ENCODE peak calls at places on chromosomes 4 and X, in five cellular contexts. T is OCI-LY7, K is epithelial cell of esophagus, S is DND-41, P is A549. A is an unnamed sample.

GRCh38 chr4:122065149-122065548 is 87.0 kb upstream of the BLTP1 start:
- DNase-seq in T (no peak), K (no peak), S (no peak), P (no peak), A (no peak)

GRCh38 chrX:71128166-71128833 is 9.9 kb downstream of the MED12 start:
- DNase-seq in T (no peak), K (no peak), S (no peak), P (peak; percentile 14), A (no peak)

GRCh38 chr4:76061977-76062376 is 12.5 kb upstream of the ART3 start:
- DNase-seq in T (no peak), K (no peak), S (no peak), P (no peak), A (no peak)

GRCh38 chr4:5050520-5050955 is 742 bp upstream of the STK32B start:
- DNase-seq in T (peak; percentile 14), K (peak; percentile 79), S (peak; percentile 61), P (peak; percentile 83), A (no peak)

GRCh38 chrX:150161092-150161672 is 201.9 kb upstream of the MAMLD1 start:
- DNase-seq in T (no peak), K (no peak), S (no peak), P (no peak), A (no peak)

GRCh38 chrX:140733766-140734342 is 24.3 kb downstream of the LINC00632 start:
- DNase-seq in T (peak; percentile 31), K (peak; percentile 50), S (peak; percentile 10), P (peak; percentile 56), A (no peak)

GRCh38 chrX:16807976-16808542 is 21.8 kb downstream of the TXLNG start:
- DNase-seq in T (no peak), K (peak; percentile 52), S (no peak), P (peak; percentile 61), A (no peak)

GRCh38 chrX:85627363-85627762 is 247.9 kb upstream of the POF1B start:
- DNase-seq in T (peak; percentile 10), K (no peak), S (no peak), P (peak; percentile 9), A (no peak)

GRCh38 chr4:74969507-74970474 is 36.9 kb downstream of the PARM1 start:
- DNase-seq in T (no peak), K (no peak), S (no peak), P (peak; percentile 1), A (no peak)

GRCh38 chrX:123833387-123833786 is 26.5 kb upstream of the XIAP start:
- DNase-seq in T (peak; percentile 65), K (peak; percentile 64), S (peak; percentile 67), P (peak; percentile 64), A (no peak)

GRCh38 chr4:120616-121015 is 3.7 kb upstream of the ZNF718 start:
- DNase-seq in T (no peak), K (no peak), S (peak; percentile 41), P (no peak), A (no peak)

GRCh38 chr4:2368779-2369437 is 49.5 kb downstream of the ZFYVE28 start:
- DNase-seq in T (no peak), K (no peak), S (no peak), P (no peak), A (no peak)

GRCh38 chr4:77465271-77465670 is 140.3 kb upstream of the CXCL13 start:
- DNase-seq in T (no peak), K (peak; percentile 50), S (no peak), P (no peak), A (no peak)
- TF ChIP-seq CTCF in T (peak; percentile 56), K (peak; percentile 76), S (peak; percentile 33), P (no peak), A (peak; percentile 42)

DNA sequence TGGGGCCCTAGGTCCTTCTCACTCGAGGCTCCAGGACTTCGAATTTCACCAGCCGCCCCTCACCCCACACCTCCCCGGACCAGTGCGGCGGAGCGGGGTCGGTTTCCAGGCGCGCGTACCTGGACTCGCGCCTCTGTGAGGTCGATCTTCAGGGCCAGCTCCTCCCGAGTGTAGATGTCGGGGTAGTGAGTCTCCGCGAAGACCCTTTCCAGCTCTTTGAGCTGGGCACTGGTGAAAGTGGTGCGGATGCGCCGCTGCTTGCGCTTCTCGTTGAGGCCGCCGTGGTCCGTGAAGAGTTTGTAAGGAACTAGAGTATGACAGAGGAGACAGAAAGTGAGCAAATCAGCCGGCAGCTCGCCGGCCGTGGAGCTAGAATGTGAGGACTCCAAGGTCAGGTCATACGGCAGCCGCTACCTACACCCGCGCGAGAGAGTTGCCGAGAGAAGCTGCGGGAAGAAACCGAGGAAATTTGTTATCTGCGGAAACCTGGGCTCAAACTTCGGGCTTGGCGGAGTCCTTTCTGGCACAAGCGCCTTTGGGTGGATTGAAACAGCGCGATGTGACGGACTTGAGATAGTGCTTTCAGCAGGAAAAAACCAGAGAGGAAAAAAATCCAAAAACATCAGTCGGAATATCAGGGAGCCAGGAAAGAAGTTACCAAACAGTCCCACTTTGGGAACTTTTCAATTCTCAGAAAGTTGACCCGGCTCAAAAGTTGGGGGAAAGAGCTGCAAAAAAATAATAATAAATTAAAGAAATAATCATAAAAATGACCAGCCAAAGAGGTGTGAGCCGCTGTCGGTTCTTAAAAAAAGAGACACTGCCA is 1.1 kb downstream of the PHOX2B start:
- DNase-seq in T (no peak), K (no peak), S (no peak), P (no peak), A (no peak)
- H3K4me3 ChIP-seq in T (no peak overlapping the region), K (no peak overlapping the region), S (no peak overlapping the region), P (no peak overlapping the region), A (no peak overlapping the region)

DNA sequence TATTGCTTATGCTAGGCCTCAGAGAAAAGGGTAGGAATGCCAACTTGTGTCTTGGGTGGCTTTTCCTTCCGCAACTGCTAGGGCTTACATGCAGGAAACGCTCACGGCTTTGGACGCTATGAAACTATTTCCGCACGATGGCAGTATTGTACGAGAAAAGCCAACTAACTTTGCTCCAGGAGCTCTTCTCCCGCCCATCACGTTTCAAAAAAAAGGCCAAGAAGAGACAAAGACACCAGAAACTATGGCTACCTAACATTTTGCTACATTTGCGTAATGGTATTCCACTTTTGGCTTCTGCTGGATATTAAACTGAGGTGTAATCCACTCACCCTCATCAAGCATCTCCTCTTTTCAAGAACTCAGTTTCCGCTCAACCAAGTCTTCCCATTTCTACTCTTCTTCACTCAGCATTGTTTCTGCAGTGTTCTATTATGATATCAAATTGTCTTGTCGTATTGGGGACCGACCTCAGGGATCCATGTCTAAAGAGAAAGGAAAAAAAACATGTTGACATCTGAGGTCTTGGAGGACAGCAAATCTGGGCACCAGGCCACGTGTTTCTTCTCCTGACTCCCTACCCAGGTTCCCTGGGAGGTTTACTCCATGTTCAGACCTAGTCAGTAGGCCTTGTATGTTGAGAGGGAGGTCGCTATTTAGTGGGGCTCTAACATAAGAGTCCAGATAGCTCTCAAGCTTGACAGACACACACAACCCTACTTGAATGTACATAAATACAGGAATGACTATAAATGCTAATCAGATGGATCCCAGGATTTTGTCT is 239.4 kb upstream of the STK26 start:
- DNase-seq in T (no peak), K (no peak), S (no peak), P (peak; percentile 83), A (no peak)
- TF ChIP-seq CTCF in T (no peak), K (no peak), S (no peak), P (peak; percentile 41), A (no peak)

DNA sequence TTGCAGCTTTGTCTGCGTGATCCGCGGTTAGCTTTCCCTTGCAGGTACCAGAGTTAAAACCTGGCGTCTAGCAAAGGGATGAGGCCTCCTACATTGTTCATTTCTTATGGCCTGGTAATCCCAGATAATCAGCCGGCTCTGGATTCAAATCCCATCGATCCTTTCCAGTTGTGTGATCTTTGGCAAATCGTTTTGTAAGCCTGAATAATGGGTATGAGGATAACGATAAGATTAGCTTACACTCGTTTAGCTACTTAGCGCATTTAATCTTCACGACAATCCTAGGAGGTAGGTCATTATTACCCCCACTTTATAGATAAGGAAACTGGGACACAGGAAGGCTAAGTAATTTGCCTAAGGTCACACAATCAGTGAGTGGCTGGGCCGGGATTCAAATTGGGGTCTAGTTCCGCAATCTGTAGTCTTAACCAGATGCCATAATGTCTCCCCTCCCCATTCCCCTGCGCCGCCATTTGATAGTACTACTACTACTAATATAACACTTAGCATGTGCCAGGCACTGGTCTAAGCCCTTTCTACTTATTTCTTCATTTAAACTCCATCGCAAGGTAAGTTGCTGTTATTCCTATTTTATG is 1.7 kb upstream of the UBA1 start:
- DNase-seq in T (peak; percentile 87), K (no peak), S (no peak), P (no peak), A (peak; percentile 55)
- H3K4me3 ChIP-seq in T (peak overlapping the region; percentile 94), K (peak overlapping the region; percentile 66), S (peak overlapping the region; percentile 85), P (peak overlapping the region; percentile 84), A (peak overlapping the region; percentile 74)

GRCh38 chr4:7194251-7195137 is 2.2 kb downstream of the SORCS2 start:
- DNase-seq in T (peak; percentile 3), K (no peak), S (peak; percentile 15), P (peak; percentile 55), A (no peak)
- TF ChIP-seq CTCF in T (peak; percentile 56), K (no peak), S (peak; percentile 44), P (peak; percentile 41), A (peak; percentile 43)

DNA sequence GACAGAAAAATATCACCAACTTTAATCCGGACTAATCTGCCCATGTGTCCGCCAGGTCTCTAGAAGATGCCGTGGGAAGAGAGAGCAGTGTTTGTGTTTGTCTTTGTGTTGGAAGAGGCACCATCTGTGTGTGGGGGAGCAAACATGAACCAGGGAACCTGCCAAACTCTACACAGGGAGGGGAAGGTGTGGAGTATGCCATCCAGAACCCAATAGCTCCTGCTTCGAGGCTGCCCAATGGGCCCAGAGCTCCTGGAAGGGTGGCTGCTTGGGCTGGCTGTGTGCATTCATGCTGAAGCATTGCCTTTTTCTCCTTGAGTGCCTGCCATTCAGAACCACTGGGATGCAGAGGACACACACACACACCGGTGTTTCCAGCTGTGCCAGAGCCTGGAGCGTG is 536.2 kb downstream of the MID1IP1 start:
- DNase-seq in T (no peak), K (no peak), S (no peak), P (no peak), A (no peak)
- H3K4me3 ChIP-seq in T (no peak overlapping the region), K (no peak overlapping the region), S (no peak overlapping the region), P (no peak overlapping the region), A (no peak overlapping the region)

DNA sequence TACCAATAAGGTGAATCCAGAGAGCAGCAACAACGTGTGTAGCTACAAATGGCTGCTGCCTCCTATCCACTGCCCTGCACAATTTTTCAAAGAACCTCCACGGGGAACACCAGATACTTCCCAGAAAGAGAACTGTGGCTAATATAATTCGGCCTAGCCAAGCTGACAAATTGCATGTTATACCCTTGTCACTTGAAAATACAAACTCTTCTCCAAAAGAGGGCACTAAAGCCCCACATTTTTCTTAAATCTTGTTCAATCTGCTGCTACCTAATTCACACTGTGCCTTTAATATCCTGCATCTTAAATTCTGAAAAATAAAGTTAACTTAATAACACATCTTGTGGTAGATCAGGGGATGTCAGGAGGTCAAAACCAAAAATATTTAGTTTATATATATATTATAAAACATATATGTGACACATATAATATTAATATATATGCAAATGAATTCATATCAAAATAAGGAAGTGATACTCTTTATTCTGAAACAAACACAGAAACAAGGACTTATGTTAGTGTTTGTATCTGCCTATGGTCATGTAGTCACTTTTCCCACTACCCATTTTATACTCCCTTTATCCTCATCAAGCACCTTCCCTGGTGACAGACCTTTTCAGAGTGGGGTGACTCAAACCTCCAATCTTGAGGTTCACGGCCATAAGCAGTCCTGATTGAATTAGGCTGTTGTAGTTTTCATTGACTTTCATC is 24.1 kb downstream of the CT45A1 start:
- DNase-seq in T (peak; percentile 5), K (peak; percentile 2), S (no peak), P (peak; percentile 7), A (no peak)
- TF ChIP-seq CTCF in T (peak; percentile 40), K (no peak), S (peak; percentile 11), P (peak; percentile 10), A (no peak)

GRCh38 chr4:169160825-169161224 is 109.9 kb downstream of the SH3RF1 start:
- DNase-seq in T (no peak), K (no peak), S (no peak), P (no peak), A (no peak)
- H3K4me3 ChIP-seq in T (no peak overlapping the region), K (no peak overlapping the region), S (no peak overlapping the region), P (no peak overlapping the region), A (no peak overlapping the region)